ENCODE peak calls at places on chromosomes 1 and 21, in six cellular contexts. J is ACHN; B is GM12865; L is T-helper 17 cell; H is lung microvascular endothelial cell; I is naive thymus-derived CD4-positive, alpha-beta T cell. G is an unnamed sample.
A peak's percentile ranks its signal among the peaks of the same experiment; 100 is the strongest.

GRCh38 chr1:240499012-240499411 is 112.9 kb downstream of the GREM2 start:
- DNase-seq in J (peak; percentile 58), B (no peak), L (no peak), H (no peak), I (no peak), G (no peak)

GRCh38 chr1:8097077-8097799 is 71.1 kb upstream of the ERRFI1 start:
- DNase-seq in J (peak; percentile 90), B (peak; percentile 86), L (no peak), H (peak; percentile 45), I (no peak), G (peak; percentile 85)

GRCh38 chr1:52296345-52296744 is 69.7 kb downstream of the CC2D1B start:
- DNase-seq in J (peak; percentile 60), B (peak; percentile 51), L (no peak), H (peak; percentile 78), I (no peak), G (peak; percentile 20)

GRCh38 chr21:45522381-45522780 is 19.9 kb downstream of the SLC19A1 start:
- DNase-seq in J (no peak), B (no peak), L (no peak), H (no peak), I (no peak), G (no peak)

GRCh38 chr1:242242983-242243382 is 244.1 kb upstream of the MAP1LC3C start:
- DNase-seq in J (no peak), B (no peak), L (no peak), H (no peak), I (no peak), G (no peak)

GRCh38 chr1:54376085-54377039 is 29.8 kb downstream of the SSBP3 start:
- DNase-seq in J (no peak), B (peak; percentile 97), L (no peak), H (no peak), I (peak; percentile 34), G (no peak)

GRCh38 chr1:40650075-40650474 is 15.4 kb downstream of the RIMS3 start:
- DNase-seq in J (no peak), B (no peak), L (no peak), H (no peak), I (no peak), G (no peak)

GRCh38 chr1:155645024-155645423 is 35.0 kb downstream of the MSTO1 start:
- DNase-seq in J (no peak), B (no peak), L (no peak), H (no peak), I (no peak), G (no peak)

GRCh38 chr1:27365372-27366112 is 1.2 kb downstream of the MAP3K6 start:
- DNase-seq in J (peak; percentile 83), B (peak; percentile 88), L (peak; percentile 74), H (peak; percentile 84), I (peak; percentile 77), G (peak; percentile 62)

GRCh38 chr1:162905759-162906158 is 44.8 kb upstream of the CCDC190 start:
- DNase-seq in J (peak; percentile 76), B (no peak), L (no peak), H (no peak), I (no peak), G (no peak)

GRCh38 chr1:16038620-16038912 is 5.0 kb upstream of the CLCNKB start:
- DNase-seq in J (no peak), B (no peak), L (no peak), H (no peak), I (no peak), G (no peak)

GRCh38 chr1:245895455-245895959 is 611.6 kb downstream of the SMYD3 start:
- DNase-seq in J (no peak), B (no peak), L (no peak), H (no peak), I (no peak), G (no peak)

GRCh38 chr1:77316006-77316405 is 34.2 kb downstream of the AK5 start:
- DNase-seq in J (peak; percentile 42), B (no peak), L (no peak), H (no peak), I (no peak), G (no peak)

GRCh38 chr1:88327391-88328267 is 356.4 kb upstream of the PKN2 start:
- DNase-seq in J (peak; percentile 60), B (no peak), L (no peak), H (peak; percentile 76), I (no peak), G (peak; percentile 94)

GRCh38 chr21:35373998-35374397 is 324.9 kb upstream of the RUNX1 start:
- DNase-seq in J (no peak), B (no peak), L (no peak), H (no peak), I (no peak), G (no peak)